ENCODE peak calls at places on chromosomes 4 and X, in four cellular contexts. V is iPS-NIHi11, N is HT1080, L is B cell. G is an unnamed sample.
A peak's percentile ranks its signal among the peaks of the same experiment; 100 is the strongest.

GRCh38 chrX:139194571-139195280 is 335.8 kb upstream of the F9 start:
- DNase-seq in N (no peak), L (no peak), V (peak; percentile 26), G (peak; percentile 56)

GRCh38 chr4:2825740-2826139 is 17.9 kb upstream of the ADD1 start:
- DNase-seq in L (peak; percentile 16), V (no peak), N (no peak), G (no peak)

GRCh38 chr4:16196482-16197393 is 29.5 kb downstream of the TAPT1 start:
- DNase-seq in V (peak; percentile 44), L (peak; percentile 30), N (peak; percentile 34), G (peak; percentile 93)

GRCh38 chr4:184590196-184590595 is 59.1 kb downstream of the CASP3 start:
- DNase-seq in N (no peak), L (no peak), V (no peak), G (no peak)

GRCh38 chrX:136336623-136337022 is 35.9 kb downstream of the ADGRG4 start:
- DNase-seq in N (no peak), V (no peak), L (no peak), G (no peak)

GRCh38 chrX:100685284-100685996 is 41.4 kb downstream of the SRPX2 start:
- DNase-seq in V (peak; percentile 62), N (peak; percentile 69), L (peak; percentile 48), G (peak; percentile 63)

GRCh38 chr4:7781361-7781760 is 158.3 kb downstream of the AFAP1 start:
- DNase-seq in L (no peak), V (no peak), N (peak; percentile 54), G (no peak)

GRCh38 chr4:75849459-75849858 is 52.8 kb downstream of the PPEF2 start:
- DNase-seq in L (no peak), N (peak; percentile 11), V (peak; percentile 22), G (no peak)

GRCh38 chr4:10161146-10161545 is 44.5 kb upstream of the WDR1 start:
- DNase-seq in N (peak; percentile 25), L (no peak), V (no peak), G (no peak)

GRCh38 chr4:38426532-38426931 is 237.5 kb upstream of the KLF3 start:
- DNase-seq in L (no peak), N (no peak), V (no peak), G (no peak)

GRCh38 chrX:129523076-129524055 is at the start of gene SMARCA1:
- DNase-seq in N (peak; percentile 30), L (peak; percentile 52), V (peak; percentile 80), G (peak; percentile 52)

GRCh38 chrX:49155900-49156837 is 6.4 kb upstream of the MAGIX start:
- DNase-seq in N (peak; percentile 86), L (peak; percentile 92), V (peak; percentile 70), G (peak; percentile 69)

GRCh38 chrX:30302957-30303356 is 6.2 kb downstream of the NR0B1 start:
- DNase-seq in N (no peak), V (no peak), L (no peak), G (peak; percentile 51)

GRCh38 chr4:1608821-1609500 is 75.2 kb downstream of the FAM53A start:
- DNase-seq in L (no peak), V (peak; percentile 27), N (no peak), G (no peak)

GRCh38 chr4:134624365-134624764 is 422.8 kb upstream of the PABPC4L start:
- DNase-seq in N (no peak), V (peak; percentile 14), L (no peak), G (no peak)

GRCh38 chr4:114791976-114792375 is 193.4 kb downstream of the UGT8 start:
- DNase-seq in V (no peak), N (peak; percentile 80), L (no peak), G (no peak)